ENCODE peak calls at places on chromosomes 7 and 10, in ten cellular contexts. I, B, Z, G, N, D, O, J, A and E are unnamed samples.

GRCh38 chr7:73718905-73719805 is at the start of gene STX1A:
- DNase-seq in J (peak; percentile 55), G (no peak), A (peak; percentile 82), B (no peak), Z (no peak), N (no peak), D (peak; percentile 76), O (no peak), I (peak; percentile 84), E (peak; percentile 54)

GRCh38 chr10:91955114-91955513 is 31.5 kb downstream of the BTAF1 start:
- DNase-seq in D (no peak), O (no peak), I (no peak), Z (no peak), G (no peak), J (no peak), N (no peak), A (no peak), B (no peak), E (no peak)

GRCh38 chr7:49438281-49438680 is 335.2 kb upstream of the VWC2 start:
- DNase-seq in I (no peak), N (no peak), D (no peak), Z (no peak), J (no peak), A (no peak), O (no peak), B (no peak), G (no peak), E (no peak)

GRCh38 chr7:21920931-21921330 is 24.8 kb downstream of the CDCA7L start:
- DNase-seq in J (no peak), I (no peak), N (no peak), D (no peak), A (no peak), B (no peak), G (no peak), Z (no peak), O (no peak), E (no peak)

GRCh38 chr10:1050555-1050954 is 1.6 kb upstream of the IDI1 start:
- DNase-seq in B (no peak), A (peak; percentile 68), G (no peak), I (no peak), D (peak; percentile 57), Z (peak; percentile 60), O (no peak), J (no peak), N (no peak), E (no peak)

GRCh38 chr7:43535810-43536585 is 46.9 kb upstream of the STK17A start:
- DNase-seq in A (no peak), Z (no peak), N (no peak), O (no peak), B (no peak), J (no peak), D (no peak), I (no peak), G (no peak), E (no peak)

GRCh38 chr10:600876-601275 is 88.6 kb downstream of the DIP2C start:
- DNase-seq in G (no peak), I (no peak), O (no peak), A (no peak), N (no peak), D (no peak), B (no peak), Z (no peak), J (no peak), E (peak; percentile 32)

GRCh38 chr10:112435013-112435619 is 11.6 kb downstream of the ZDHHC6 start:
- DNase-seq in J (peak; percentile 63), A (peak; percentile 49), I (no peak), D (no peak), G (no peak), O (no peak), B (no peak), Z (peak; percentile 55), N (no peak), E (no peak)

GRCh38 chr7:140209866-140210609 is 33.3 kb upstream of the KDM7A start:
- DNase-seq in O (no peak), Z (no peak), B (no peak), A (no peak), G (no peak), J (no peak), D (peak; percentile 69), I (peak; percentile 72), N (peak; percentile 85), E (no peak)

GRCh38 chr7:16587785-16588184 is 57.8 kb downstream of the ANKMY2 start:
- DNase-seq in D (no peak), A (no peak), G (no peak), N (no peak), J (no peak), I (no peak), O (no peak), B (no peak), Z (no peak), E (no peak)

GRCh38 chr10:124093076-124093773 is at the start of gene CHST15:
- DNase-seq in D (peak; percentile 46), B (no peak), N (no peak), Z (peak; percentile 74), I (peak; percentile 89), G (peak; percentile 41), A (peak; percentile 85), O (no peak), J (peak; percentile 63), E (peak; percentile 50)

GRCh38 chr7:99767662-99768061 is 16.3 kb downstream of the CYP3A4 start:
- DNase-seq in D (no peak), J (no peak), A (no peak), B (no peak), I (no peak), O (no peak), Z (no peak), N (peak; percentile 69), G (no peak), E (no peak)

GRCh38 chr7:152974577-152974976 is 215.0 kb downstream of the ACTR3B start:
- DNase-seq in O (no peak), J (no peak), N (no peak), D (no peak), A (no peak), I (no peak), G (no peak), Z (no peak), B (no peak), E (no peak)

DNA sequence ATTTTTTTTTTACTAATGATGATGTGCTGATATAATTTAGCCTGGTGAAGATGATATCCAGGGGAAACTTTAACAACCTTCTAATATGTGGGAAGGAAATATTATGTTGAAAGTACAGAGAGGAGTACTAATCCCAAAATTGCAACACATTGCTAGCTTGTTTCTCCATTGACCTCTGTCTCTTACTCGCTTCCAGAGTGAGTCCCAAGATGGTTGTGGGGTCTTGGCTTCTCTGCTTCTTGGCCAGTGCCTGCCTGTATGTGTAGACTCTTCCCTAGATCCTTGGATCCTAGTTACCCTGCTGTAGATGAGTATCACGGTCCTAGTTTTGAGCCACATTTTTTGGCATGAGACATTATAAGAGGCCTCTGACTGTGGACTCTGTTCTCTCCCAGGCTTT is 17.5 kb downstream of the BMPER start:
- DNase-seq in I (peak; percentile 74), G (no peak), B (no peak), D (no peak), A (no peak), O (no peak), Z (no peak), J (no peak), N (no peak), E (no peak)
- TF ChIP-seq POLR2AphosphoS5 in I (no peak), G (no peak), B (no peak), D (no peak), A (no peak), O (no peak), Z (no peak), J (no peak), N (no peak), E (no peak)

DNA sequence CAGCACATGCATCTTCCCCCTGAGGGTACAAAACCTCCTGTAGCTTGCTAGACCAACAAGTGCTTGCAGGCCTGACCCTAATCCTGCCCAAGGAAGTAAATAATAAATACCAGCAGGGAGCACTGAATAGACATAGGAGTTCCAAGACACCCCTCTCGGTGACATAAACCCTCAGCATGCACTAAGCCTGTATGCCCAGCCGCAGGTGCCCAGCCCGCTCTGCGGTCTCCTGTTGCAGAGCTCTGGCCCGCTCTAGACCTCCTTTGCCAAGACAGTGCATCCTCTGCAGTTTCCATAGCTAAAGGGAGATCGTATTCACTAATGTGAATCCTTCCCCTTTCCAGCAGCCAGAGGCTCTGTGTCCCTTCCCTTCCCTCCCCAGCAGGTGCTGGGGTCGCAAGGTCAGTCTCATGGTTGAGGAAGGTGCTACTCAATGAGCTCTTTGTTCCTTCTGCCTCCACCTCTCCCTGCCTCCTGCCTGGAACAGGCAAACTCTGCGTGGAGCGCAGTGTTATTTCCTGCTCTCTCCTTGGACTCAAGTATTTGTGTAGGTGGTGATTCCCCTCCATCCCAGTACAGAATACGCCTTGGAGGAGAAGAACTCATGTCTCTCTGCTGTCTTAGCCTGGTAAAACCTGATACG is 36.6 kb downstream of the SBDS start:
- DNase-seq in D (peak; percentile 41), G (no peak), O (no peak), N (no peak), J (no peak), I (no peak), A (no peak), Z (no peak), B (no peak), E (no peak)
- TF ChIP-seq POLR2AphosphoS5 in D (no peak), G (no peak), O (no peak), N (no peak), J (no peak), I (no peak), A (no peak), Z (no peak), B (no peak), E (no peak)

GRCh38 chr7:51011710-51012350 is 229.1 kb upstream of the GRB10 start:
- DNase-seq in N (no peak), I (no peak), A (no peak), J (no peak), O (peak; percentile 72), Z (no peak), D (no peak), B (no peak), G (no peak), E (no peak)

GRCh38 chr7:51010534-51010933 is 227.8 kb upstream of the GRB10 start:
- DNase-seq in G (no peak), B (no peak), Z (no peak), O (no peak), N (no peak), I (no peak), A (no peak), J (peak; percentile 3), D (no peak), E (no peak)

GRCh38 chr7:51012569-51013217 is 230.0 kb upstream of the GRB10 start:
- DNase-seq in Z (no peak), J (no peak), I (no peak), G (no peak), B (no peak), O (peak; percentile 50), D (no peak), A (no peak), N (no peak), E (no peak)

GRCh38 chr7:51007708-51008505 is 225.2 kb upstream of the GRB10 start:
- DNase-seq in J (no peak), D (no peak), G (no peak), O (peak; percentile 82), Z (no peak), N (no peak), B (no peak), A (no peak), I (no peak), E (peak; percentile 1)

GRCh38 chr7:51009716-51010496 is 227.2 kb upstream of the GRB10 start:
- DNase-seq in G (no peak), J (peak; percentile 5), I (no peak), N (no peak), B (no peak), D (no peak), Z (no peak), O (peak; percentile 89), A (no peak), E (no peak)
- TF ChIP-seq POLR2AphosphoS5 in G (no peak), J (no peak), I (no peak), N (no peak), B (no peak), D (no peak), Z (no peak), O (no peak), A (no peak), E (no peak)

GRCh38 chr10:86684305-86684704 is 16.0 kb downstream of the LDB3 start:
- DNase-seq in Z (no peak), D (peak; percentile 29), B (no peak), J (no peak), I (peak; percentile 84), G (no peak), O (no peak), A (peak; percentile 60), N (no peak), E (no peak)
- TF ChIP-seq POLR2AphosphoS5 in Z (no peak), D (no peak), B (no peak), J (no peak), I (no peak), G (no peak), O (peak; percentile 63), A (no peak), N (no peak), E (no peak)